ENCODE peak calls at places on chromosomes 2 and 18, in four cellular contexts. N is mucosa of descending colon, X is NCI-H146, Q is DMS79. F is an unnamed sample.
A peak's percentile ranks its signal among the peaks of the same experiment; 100 is the strongest.

GRCh38 chr18:36942264-36942663 is 113.3 kb downstream of the KIAA1328 start:
- DNase-seq in N (no peak), X (peak; percentile 57), Q (no peak), F (no peak)

GRCh38 chr2:158835431-158835830 is 40.3 kb downstream of the DAPL1 start:
- DNase-seq in N (no peak), X (no peak), Q (no peak), F (no peak)

GRCh38 chr2:190838492-190838910 is 42.1 kb upstream of the GLS start:
- DNase-seq in N (no peak), X (no peak), Q (no peak), F (peak; percentile 52)

GRCh38 chr2:203743441-203743932 is 37.0 kb downstream of the CD28 start:
- DNase-seq in N (no peak), X (no peak), Q (no peak), F (no peak)

GRCh38 chr2:20619624-20620024 is 31.3 kb downstream of the HS1BP3 start:
- DNase-seq in N (no peak), X (no peak), Q (no peak), F (no peak)

GRCh38 chr18:53534695-53535094 is 689.8 kb downstream of the MBD2 start:
- DNase-seq in N (no peak), X (no peak), Q (no peak), F (no peak)

GRCh38 chr18:67805261-67805660 is 288.7 kb upstream of the DSEL start:
- DNase-seq in N (no peak), X (no peak), Q (no peak), F (no peak)

GRCh38 chr2:220276736-220277444 is 649.5 kb downstream of the SLC4A3 start:
- DNase-seq in N (no peak), X (no peak), Q (no peak), F (no peak)

GRCh38 chr2:226699321-226699720 is 100.3 kb downstream of the IRS1 start:
- DNase-seq in N (peak; percentile 38), X (no peak), Q (no peak), F (no peak)

GRCh38 chr2:12718662-12719399 is 2.1 kb downstream of the TRIB2 start:
- DNase-seq in N (peak; percentile 37), X (no peak), Q (no peak), F (no peak)

GRCh38 chr2:174063492-174064092 is 98.4 kb upstream of the SP3 start:
- DNase-seq in N (no peak), X (no peak), Q (no peak), F (no peak)

GRCh38 chr2:133837441-133838090 is 269.3 kb upstream of the NCKAP5 start:
- DNase-seq in N (no peak), X (no peak), Q (no peak), F (no peak)

GRCh38 chr2:67839668-67840067 is 223.1 kb downstream of the C1D start:
- DNase-seq in N (no peak), X (no peak), Q (no peak), F (no peak)

GRCh38 chr2:131402320-131403049 is 38.5 kb upstream of the RAB6D start:
- DNase-seq in N (no peak), X (no peak), Q (no peak), F (no peak)

GRCh38 chr2:42929985-42930581 is 137.7 kb upstream of the HAAO start:
- DNase-seq in N (no peak), X (peak; percentile 12), Q (no peak), F (no peak)

GRCh38 chr2:200350796-200351195 is 44.3 kb downstream of the SPATS2L start:
- DNase-seq in N (no peak), X (no peak), Q (no peak), F (no peak)

GRCh38 chr2:73084971-73085370 is 13.5 kb upstream of the SFXN5 start:
- DNase-seq in N (no peak), X (no peak), Q (no peak), F (no peak)

GRCh38 chr2:171432969-171433762 is 624 bp downstream of the METTL8 start:
- DNase-seq in N (peak; percentile 66), X (peak; percentile 59), Q (peak; percentile 56), F (no peak)

GRCh38 chr2:191927991-191928390 is 81.1 kb upstream of the CAVIN2 start:
- DNase-seq in N (no peak), X (no peak), Q (peak; percentile 87), F (no peak)

GRCh38 chr2:197993830-197994229 is 189.4 kb downstream of the PLCL1 start:
- DNase-seq in N (no peak), X (no peak), Q (no peak), F (no peak)

GRCh38 chr2:237864940-237865622 is 5.7 kb downstream of the RAMP1 start:
- DNase-seq in N (no peak), X (no peak), Q (no peak), F (no peak)

GRCh38 chr2:3354986-3355385 is 22.6 kb downstream of the EIPR1 start:
- DNase-seq in N (no peak), X (no peak), Q (peak; percentile 55), F (no peak)

GRCh38 chr2:28021898-28022297 is 131.4 kb downstream of the BABAM2 start:
- DNase-seq in N (no peak), X (no peak), Q (no peak), F (no peak)

GRCh38 chr2:233098615-233099014 is 38.5 kb downstream of the INPP5D start:
- DNase-seq in N (peak; percentile 49), X (no peak), Q (no peak), F (no peak)

GRCh38 chr2:153939124-153939796 is 67.5 kb downstream of the GALNT13 start:
- DNase-seq in N (no peak), X (no peak), Q (no peak), F (no peak)

GRCh38 chr2:204251118-204251757 is 294.0 kb upstream of the PARD3B start:
- DNase-seq in N (no peak), X (no peak), Q (no peak), F (no peak)

GRCh38 chr2:169014780-169015179 is 16.3 kb downstream of the ABCB11 start:
- DNase-seq in N (no peak), X (no peak), Q (no peak), F (no peak)

GRCh38 chr2:215903208-215903607 is 110.1 kb downstream of the MREG start:
- DNase-seq in N (no peak), X (no peak), Q (no peak), F (no peak)

GRCh38 chr2:147789720-147790119 is 55.1 kb upstream of the ACVR2A start:
- DNase-seq in N (no peak), X (no peak), Q (no peak), F (no peak)

GRCh38 chr2:189379731-189380261 is 61.5 kb upstream of the WDR75 start:
- DNase-seq in N (no peak), X (no peak), Q (no peak), F (no peak)

GRCh38 chr2:69559696-69560482 is 83.7 kb downstream of the AAK1 start:
- DNase-seq in N (no peak), X (peak; percentile 64), Q (no peak), F (no peak)

GRCh38 chr2:66839551-66840320 is 404.8 kb downstream of the MEIS1 start:
- DNase-seq in N (no peak), X (no peak), Q (no peak), F (no peak)

GRCh38 chr2:134667081-134667480 is 51.7 kb downstream of the TMEM163 start:
- DNase-seq in N (no peak), X (no peak), Q (no peak), F (peak; percentile 53)

GRCh38 chr2:172415759-172416158 is 11.6 kb upstream of the ITGA6 start:
- DNase-seq in N (no peak), X (peak; percentile 45), Q (peak; percentile 70), F (no peak)

GRCh38 chr18:32271649-32272324 is 81.9 kb downstream of the MEP1B start:
- DNase-seq in N (no peak), X (peak; percentile 62), Q (peak; percentile 8), F (no peak)

F was measured in stimulated activated effector memory CD8-positive, alpha-beta T cell treated with anti-CD3 and anti-CD28 coated beads, Interleukin-12 subunit alpha, Interleukin-12 subunit beta, amount 100 ng/mL, for 72 hours.